ENCODE peak calls at places on chromosomes 5 and 9, in seven cellular contexts. One of them, this sample, is unnamed.

GRCh38 chr9:2227468-2227867 is 212.3 kb downstream of the SMARCA2 start:
- DNase-seq in left ventricle myocardium inferior: no peak
- DNase-seq in IMR-90: peak; percentile 67
- DNase-seq in heart right ventricle: no peak
- DNase-seq in neural progenitor cell: no peak
- DNase-seq in body of pancreas: no peak
- DNase-seq in adrenal gland: peak; percentile 43
- DNase-seq in this sample: no peak

GRCh38 chr9:72633966-72634365 is 112.6 kb downstream of the TMC1 start:
- DNase-seq in neural progenitor cell: no peak
- DNase-seq in body of pancreas: no peak
- DNase-seq in IMR-90: peak; percentile 53
- DNase-seq in left ventricle myocardium inferior: no peak
- DNase-seq in adrenal gland: no peak
- DNase-seq in heart right ventricle: peak; percentile 13
- DNase-seq in this sample: no peak

GRCh38 chr5:38400365-38400764 is 142.0 kb downstream of the EGFLAM start:
- DNase-seq in body of pancreas: no peak
- DNase-seq in IMR-90: no peak
- DNase-seq in left ventricle myocardium inferior: no peak
- DNase-seq in heart right ventricle: no peak
- DNase-seq in neural progenitor cell: no peak
- DNase-seq in adrenal gland: no peak
- DNase-seq in this sample: no peak

GRCh38 chr9:114310471-114311450 is 12.1 kb upstream of the ORM1 start:
- DNase-seq in neural progenitor cell: no peak
- DNase-seq in left ventricle myocardium inferior: no peak
- DNase-seq in IMR-90: no peak
- DNase-seq in heart right ventricle: no peak
- DNase-seq in adrenal gland: peak; percentile 11
- DNase-seq in body of pancreas: peak; percentile 5
- DNase-seq in this sample: no peak

GRCh38 chr5:41334758-41335157 is 121.4 kb upstream of the C6 start:
- DNase-seq in body of pancreas: no peak
- DNase-seq in IMR-90: peak; percentile 36
- DNase-seq in left ventricle myocardium inferior: peak; percentile 34
- DNase-seq in heart right ventricle: no peak
- DNase-seq in neural progenitor cell: peak; percentile 44
- DNase-seq in adrenal gland: no peak
- DNase-seq in this sample: no peak

GRCh38 chr9:87878930-87879603 is 3.6 kb upstream of the SPATA31E1 start:
- DNase-seq in IMR-90: peak; percentile 87
- DNase-seq in adrenal gland: no peak
- DNase-seq in body of pancreas: no peak
- DNase-seq in heart right ventricle: no peak
- DNase-seq in left ventricle myocardium inferior: no peak
- DNase-seq in neural progenitor cell: no peak
- DNase-seq in this sample: no peak

GRCh38 chr5:53478411-53479044 is 1.9 kb upstream of the FST start:
- DNase-seq in IMR-90: peak; percentile 63
- DNase-seq in adrenal gland: peak; percentile 33
- DNase-seq in left ventricle myocardium inferior: peak; percentile 22
- DNase-seq in heart right ventricle: peak; percentile 44
- DNase-seq in neural progenitor cell: peak; percentile 92
- DNase-seq in body of pancreas: peak; percentile 27
- DNase-seq in this sample: peak; percentile 62

GRCh38 chr9:75186767-75187380 is 98.6 kb downstream of the OSTF1 start:
- DNase-seq in neural progenitor cell: no peak
- DNase-seq in IMR-90: peak; percentile 28
- DNase-seq in body of pancreas: no peak
- DNase-seq in heart right ventricle: no peak
- DNase-seq in adrenal gland: no peak
- DNase-seq in left ventricle myocardium inferior: no peak
- DNase-seq in this sample: peak; percentile 10

GRCh38 chr9:120539951-120540350 is 40.0 kb downstream of the CDK5RAP2 start:
- DNase-seq in heart right ventricle: no peak
- DNase-seq in neural progenitor cell: no peak
- DNase-seq in body of pancreas: no peak
- DNase-seq in adrenal gland: no peak
- DNase-seq in left ventricle myocardium inferior: no peak
- DNase-seq in IMR-90: no peak
- DNase-seq in this sample: no peak

GRCh38 chr5:61263072-61263471 is 69.0 kb upstream of the ZSWIM6 start:
- DNase-seq in heart right ventricle: no peak
- DNase-seq in adrenal gland: no peak
- DNase-seq in body of pancreas: no peak
- DNase-seq in left ventricle myocardium inferior: no peak
- DNase-seq in IMR-90: no peak
- DNase-seq in neural progenitor cell: no peak
- DNase-seq in this sample: no peak

GRCh38 chr5:142181547-142182191 is 73.1 kb downstream of the NDFIP1 start:
- DNase-seq in IMR-90: no peak
- DNase-seq in neural progenitor cell: no peak
- DNase-seq in heart right ventricle: no peak
- DNase-seq in left ventricle myocardium inferior: no peak
- DNase-seq in body of pancreas: no peak
- DNase-seq in adrenal gland: no peak
- DNase-seq in this sample: no peak

GRCh38 chr9:136438909-136439549 is 616 bp downstream of the INPP5E start:
- DNase-seq in body of pancreas: peak; percentile 31
- DNase-seq in adrenal gland: no peak
- DNase-seq in heart right ventricle: no peak
- DNase-seq in neural progenitor cell: peak; percentile 60
- DNase-seq in left ventricle myocardium inferior: no peak
- DNase-seq in IMR-90: peak; percentile 11
- DNase-seq in this sample: no peak

GRCh38 chr9:135951889-135952663 is 9.1 kb downstream of the UBAC1 start:
- DNase-seq in body of pancreas: no peak
- DNase-seq in IMR-90: peak; percentile 91
- DNase-seq in adrenal gland: no peak
- DNase-seq in heart right ventricle: no peak
- DNase-seq in left ventricle myocardium inferior: no peak
- DNase-seq in neural progenitor cell: peak; percentile 53
- DNase-seq in this sample: no peak

GRCh38 chr5:107286447-107287098 is 384.2 kb downstream of the EFNA5 start:
- DNase-seq in neural progenitor cell: no peak
- DNase-seq in heart right ventricle: no peak
- DNase-seq in left ventricle myocardium inferior: no peak
- DNase-seq in adrenal gland: no peak
- DNase-seq in IMR-90: no peak
- DNase-seq in body of pancreas: no peak
- DNase-seq in this sample: no peak

GRCh38 chr9:121648799-121649198 is 2.6 kb upstream of the DAB2IP start:
- DNase-seq in adrenal gland: no peak
- DNase-seq in neural progenitor cell: no peak
- DNase-seq in IMR-90: no peak
- DNase-seq in body of pancreas: no peak
- DNase-seq in left ventricle myocardium inferior: no peak
- DNase-seq in heart right ventricle: no peak
- DNase-seq in this sample: no peak

GRCh38 chr5:158287643-158288228 is 428.8 kb upstream of the CLINT1 start:
- DNase-seq in neural progenitor cell: no peak
- DNase-seq in IMR-90: peak; percentile 72
- DNase-seq in adrenal gland: no peak
- DNase-seq in left ventricle myocardium inferior: no peak
- DNase-seq in heart right ventricle: no peak
- DNase-seq in body of pancreas: no peak
- DNase-seq in this sample: peak; percentile 59

GRCh38 chr9:133615897-133616188 is 6.7 kb upstream of the FAM163B start:
- DNase-seq in IMR-90: no peak
- DNase-seq in left ventricle myocardium inferior: no peak
- DNase-seq in adrenal gland: no peak
- DNase-seq in body of pancreas: no peak
- DNase-seq in neural progenitor cell: no peak
- DNase-seq in heart right ventricle: no peak
- DNase-seq in this sample: no peak

GRCh38 chr5:178320281-178320855 is 87.8 kb upstream of the PHYKPL start:
- DNase-seq in heart right ventricle: no peak
- DNase-seq in body of pancreas: no peak
- DNase-seq in neural progenitor cell: no peak
- DNase-seq in IMR-90: no peak
- DNase-seq in left ventricle myocardium inferior: no peak
- DNase-seq in adrenal gland: no peak
- DNase-seq in this sample: no peak

GRCh38 chr5:175870820-175871447 is 444 bp upstream of the CPLX2 start:
- DNase-seq in neural progenitor cell: no peak
- DNase-seq in IMR-90: no peak
- DNase-seq in left ventricle myocardium inferior: no peak
- DNase-seq in adrenal gland: no peak
- DNase-seq in heart right ventricle: no peak
- DNase-seq in body of pancreas: no peak
- DNase-seq in this sample: no peak
- H3K4me3 ChIP-seq in neural progenitor cell: peak overlapping the region; percentile 46
- H3K4me3 ChIP-seq in IMR-90: no peak overlapping the region
- H3K4me3 ChIP-seq in left ventricle myocardium inferior: no peak overlapping the region
- H3K4me3 ChIP-seq in adrenal gland: no peak overlapping the region
- H3K4me3 ChIP-seq in heart right ventricle: no peak overlapping the region
- H3K4me3 ChIP-seq in body of pancreas: no peak overlapping the region
- H3K4me3 ChIP-seq in this sample: no peak overlapping the region

GRCh38 chr5:111251941-111252340 is 27.8 kb downstream of the CAMK4 start:
- DNase-seq in adrenal gland: no peak
- DNase-seq in body of pancreas: no peak
- DNase-seq in left ventricle myocardium inferior: no peak
- DNase-seq in neural progenitor cell: no peak
- DNase-seq in heart right ventricle: no peak
- DNase-seq in IMR-90: peak; percentile 22
- DNase-seq in this sample: no peak
- H3K4me1 ChIP-seq in adrenal gland: no peaks in the 10 kb centered on the region
- H3K4me1 ChIP-seq in body of pancreas: no peaks in the 10 kb centered on the region
- H3K4me1 ChIP-seq in left ventricle myocardium inferior: no peaks in the 10 kb centered on the region
- H3K4me1 ChIP-seq in neural progenitor cell: no peaks in the 10 kb centered on the region
- H3K4me1 ChIP-seq in heart right ventricle: no peaks in the 10 kb centered on the region
- H3K4me1 ChIP-seq in IMR-90: no peaks in the 10 kb centered on the region
- H3K4me1 ChIP-seq in this sample: no peaks in the 10 kb centered on the region

GRCh38 chr9:131675437-131676022 is 64.3 kb downstream of the RAPGEF1 start:
- DNase-seq in IMR-90: no peak
- DNase-seq in body of pancreas: no peak
- DNase-seq in adrenal gland: no peak
- DNase-seq in left ventricle myocardium inferior: no peak
- DNase-seq in heart right ventricle: no peak
- DNase-seq in neural progenitor cell: no peak
- DNase-seq in this sample: no peak
- H3K4me3 ChIP-seq in IMR-90: no peak overlapping the region
- H3K4me3 ChIP-seq in body of pancreas: no peak overlapping the region
- H3K4me3 ChIP-seq in adrenal gland: no peak overlapping the region
- H3K4me3 ChIP-seq in left ventricle myocardium inferior: no peak overlapping the region
- H3K4me3 ChIP-seq in heart right ventricle: no peak overlapping the region
- H3K4me3 ChIP-seq in neural progenitor cell: no peak overlapping the region
- H3K4me3 ChIP-seq in this sample: no peak overlapping the region

GRCh38 chr5:115417076-115417475 is 120.6 kb upstream of the CCDC112 start:
- DNase-seq in IMR-90: no peak
- DNase-seq in heart right ventricle: no peak
- DNase-seq in neural progenitor cell: no peak
- DNase-seq in body of pancreas: no peak
- DNase-seq in adrenal gland: no peak
- DNase-seq in left ventricle myocardium inferior: no peak
- DNase-seq in this sample: no peak
- H3K4me1 ChIP-seq in IMR-90: peaks cover 12% of the 10 kb centered on the region
- H3K4me1 ChIP-seq in heart right ventricle: peaks cover 25% of the 10 kb centered on the region
- H3K4me1 ChIP-seq in neural progenitor cell: peaks cover 7% of the 10 kb centered on the region
- H3K4me1 ChIP-seq in body of pancreas: peaks cover 5% of the 10 kb centered on the region
- H3K4me1 ChIP-seq in adrenal gland: no peaks in the 10 kb centered on the region
- H3K4me1 ChIP-seq in left ventricle myocardium inferior: peaks cover 46% of the 10 kb centered on the region
- H3K4me1 ChIP-seq in this sample: peaks cover 53% of the 10 kb centered on the region

GRCh38 chr5:179699640-179700298 is 1.0 kb downstream of the CANX start:
- DNase-seq in adrenal gland: peak; percentile 38
- DNase-seq in heart right ventricle: peak; percentile 14
- DNase-seq in IMR-90: peak; percentile 36
- DNase-seq in left ventricle myocardium inferior: no peak
- DNase-seq in body of pancreas: peak; percentile 34
- DNase-seq in neural progenitor cell: peak; percentile 16
- DNase-seq in this sample: no peak
- H3K4me3 ChIP-seq in adrenal gland: peak overlapping the region; percentile 83
- H3K4me3 ChIP-seq in heart right ventricle: peak overlapping the region; percentile 89
- H3K4me3 ChIP-seq in IMR-90: peak overlapping the region; percentile 86
- H3K4me3 ChIP-seq in left ventricle myocardium inferior: peak overlapping the region; percentile 89
- H3K4me3 ChIP-seq in body of pancreas: peak overlapping the region; percentile 67
- H3K4me3 ChIP-seq in neural progenitor cell: peak overlapping the region; percentile 75
- H3K4me3 ChIP-seq in this sample: peak overlapping the region; percentile 93

GRCh38 chr9:15513335-15513734 is 2.6 kb upstream of the PSIP1 start:
- DNase-seq in IMR-90: no peak
- DNase-seq in heart right ventricle: no peak
- DNase-seq in adrenal gland: no peak
- DNase-seq in neural progenitor cell: peak; percentile 66
- DNase-seq in left ventricle myocardium inferior: no peak
- DNase-seq in body of pancreas: no peak
- DNase-seq in this sample: no peak
- H3K4me1 ChIP-seq in IMR-90: peaks cover 2% of the 10 kb centered on the region
- H3K4me1 ChIP-seq in heart right ventricle: peaks cover 4% of the 10 kb centered on the region
- H3K4me1 ChIP-seq in adrenal gland: no peaks in the 10 kb centered on the region
- H3K4me1 ChIP-seq in neural progenitor cell: peaks cover 34% of the 10 kb centered on the region
- H3K4me1 ChIP-seq in left ventricle myocardium inferior: peaks cover 32% of the 10 kb centered on the region
- H3K4me1 ChIP-seq in body of pancreas: peaks cover 11% of the 10 kb centered on the region
- H3K4me1 ChIP-seq in this sample: peaks cover 7% of the 10 kb centered on the region

GRCh38 chr5:73626814-73627313 is 868 bp downstream of the ARHGEF28 start:
- DNase-seq in heart right ventricle: no peak
- DNase-seq in adrenal gland: no peak
- DNase-seq in neural progenitor cell: no peak
- DNase-seq in body of pancreas: no peak
- DNase-seq in IMR-90: no peak
- DNase-seq in left ventricle myocardium inferior: no peak
- DNase-seq in this sample: no peak
- H3K4me3 ChIP-seq in heart right ventricle: peak overlapping the region; percentile 55
- H3K4me3 ChIP-seq in adrenal gland: peak overlapping the region; percentile 64
- H3K4me3 ChIP-seq in neural progenitor cell: peak overlapping the region; percentile 79
- H3K4me3 ChIP-seq in body of pancreas: peak overlapping the region; percentile 81
- H3K4me3 ChIP-seq in IMR-90: peak overlapping the region; percentile 72
- H3K4me3 ChIP-seq in left ventricle myocardium inferior: peak overlapping the region; percentile 75
- H3K4me3 ChIP-seq in this sample: peak overlapping the region; percentile 81

DNA sequence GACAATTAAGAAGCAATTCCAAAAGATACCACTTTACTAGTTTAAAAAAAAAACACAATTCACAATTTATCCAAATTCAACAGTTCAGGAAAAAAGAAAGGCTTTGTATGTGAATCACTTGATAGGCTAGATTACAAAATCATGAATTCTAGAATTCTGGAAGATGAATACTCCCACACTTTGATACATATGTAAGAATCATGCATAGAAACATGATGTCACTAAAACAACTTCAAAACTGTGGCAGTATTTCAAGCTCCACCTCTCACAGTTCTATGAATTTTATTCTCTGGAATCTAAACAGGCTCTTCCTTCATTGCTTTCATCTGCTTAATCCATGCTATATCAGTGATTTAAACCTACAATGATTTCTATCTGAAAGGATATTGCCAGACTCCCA is 51.0 kb downstream of the GNAQ start:
- DNase-seq in heart right ventricle: no peak
- DNase-seq in adrenal gland: no peak
- DNase-seq in left ventricle myocardium inferior: no peak
- DNase-seq in IMR-90: peak; percentile 81
- DNase-seq in body of pancreas: no peak
- DNase-seq in neural progenitor cell: no peak
- DNase-seq in this sample: no peak
- H3K4me1 ChIP-seq in heart right ventricle: peaks cover 24% of the 10 kb centered on the region
- H3K4me1 ChIP-seq in adrenal gland: peaks cover 16% of the 10 kb centered on the region
- H3K4me1 ChIP-seq in left ventricle myocardium inferior: peaks cover 61% of the 10 kb centered on the region
- H3K4me1 ChIP-seq in IMR-90: peaks cover 10% of the 10 kb centered on the region
- H3K4me1 ChIP-seq in body of pancreas: peaks cover 33% of the 10 kb centered on the region
- H3K4me1 ChIP-seq in neural progenitor cell: peaks cover 40% of the 10 kb centered on the region
- H3K4me1 ChIP-seq in this sample: peaks cover 15% of the 10 kb centered on the region

This sample was measured in SJSA1.